ENCODE peak calls at places on chromosomes 2 and 18, in eight cellular contexts. U is naive thymus-derived CD4-positive, alpha-beta T cell; W is lower lobe of right lung; G is GM23248; E is fibroblast of lung; A is stomach; H is right atrium auricular region; I is uterus. M is an unnamed sample.
A peak's percentile ranks its signal among the peaks of the same experiment; 100 is the strongest.

GRCh38 chr2:105294046-105294445 is 35.5 kb downstream of the TGFBRAP1 start:
- DNase-seq in U (no peak), W (no peak), G (no peak), E (peak; percentile 5), A (no peak), H (no peak), I (no peak), M (no peak)

GRCh38 chr2:67516358-67516757 is 119.2 kb downstream of the ETAA1 start:
- DNase-seq in U (no peak), W (no peak), G (no peak), E (no peak), A (no peak), H (no peak), I (no peak), M (no peak)

GRCh38 chr2:223588251-223588650 is 13.9 kb downstream of the SCG2 start:
- DNase-seq in U (no peak), W (no peak), G (no peak), E (no peak), A (no peak), H (no peak), I (no peak), M (no peak)

GRCh38 chr2:186648130-186648529 is 45.7 kb upstream of the FAM171B start:
- DNase-seq in U (no peak), W (no peak), G (peak; percentile 12), E (peak; percentile 52), A (no peak), H (no peak), I (no peak), M (no peak)

GRCh38 chr2:97849881-97850540 is 136.6 kb downstream of the ZAP70 start:
- DNase-seq in U (no peak), W (no peak), G (peak; percentile 9), E (peak; percentile 74), A (no peak), H (no peak), I (no peak), M (no peak)

GRCh38 chr2:85725451-85725850 is 28.3 kb upstream of the ATOH8 start:
- DNase-seq in U (no peak), W (no peak), G (no peak), E (no peak), A (no peak), H (no peak), I (no peak), M (no peak)

GRCh38 chr2:47520825-47521665 is 118.1 kb downstream of the MSH2 start:
- DNase-seq in U (peak; percentile 72), W (peak; percentile 68), G (peak; percentile 75), E (peak; percentile 74), A (peak; percentile 46), H (no peak), I (peak; percentile 34), M (no peak)

GRCh38 chr18:3254725-3255124 is 7.1 kb downstream of the MYL12A start:
- DNase-seq in U (no peak), W (no peak), G (no peak), E (no peak), A (no peak), H (no peak), I (no peak), M (no peak)

GRCh38 chr2:182942756-182943155 is 76.3 kb upstream of the FRZB start:
- DNase-seq in U (no peak), W (no peak), G (no peak), E (no peak), A (no peak), H (no peak), I (no peak), M (no peak)

GRCh38 chr2:230794472-230794871 is 70.3 kb upstream of the ITM2C start:
- DNase-seq in U (no peak), W (no peak), G (no peak), E (peak; percentile 52), A (no peak), H (no peak), I (no peak), M (no peak)

GRCh38 chr2:105388971-105389381 is 9.9 kb downstream of the FHL2 start:
- DNase-seq in U (no peak), W (no peak), G (peak; percentile 85), E (peak; percentile 99), A (no peak), H (no peak), I (no peak), M (peak; percentile 91)

GRCh38 chr2:223101340-223102039 is 49.5 kb downstream of the KCNE4 start:
- DNase-seq in U (no peak), W (no peak), G (peak; percentile 57), E (peak; percentile 40), A (peak; percentile 41), H (no peak), I (no peak), M (no peak)

GRCh38 chr2:217944366-217944765 is 58.4 kb downstream of the TNS1 start:
- DNase-seq in U (no peak), W (no peak), G (no peak), E (no peak), A (no peak), H (no peak), I (no peak), M (no peak)

GRCh38 chr2:3468296-3468988 is 50.9 kb downstream of the ADI1 start:
- DNase-seq in U (no peak), W (peak; percentile 22), G (no peak), E (no peak), A (no peak), H (no peak), I (no peak), M (no peak)
- H3K27ac ChIP-seq in U (no peak overlapping the region), W (no peak overlapping the region), G (no peak overlapping the region), E (no peak overlapping the region), A (peak overlapping the region; percentile 81), H (peak overlapping the region; percentile 90), I (peak overlapping the region; percentile 89), M (peak overlapping the region; percentile 11)

GRCh38 chr2:176134045-176134444 is 4.5 kb downstream of the HOXD8 start:
- DNase-seq in U (no peak), W (no peak), G (no peak), E (no peak), A (no peak), H (no peak), I (no peak), M (no peak)

GRCh38 chr2:176131617-176132396 is 2.3 kb downstream of the HOXD8 start:
- DNase-seq in U (no peak), W (no peak), G (no peak), E (no peak), A (no peak), H (no peak), I (no peak), M (no peak)

GRCh38 chr2:176134978-176135575 is 5.6 kb downstream of the HOXD8 start:
- DNase-seq in U (no peak), W (no peak), G (peak; percentile 54), E (no peak), A (no peak), H (no peak), I (peak; percentile 66), M (no peak)

GRCh38 chr2:176132397-176133086 is 3.0 kb downstream of the HOXD8 start:
- DNase-seq in U (no peak), W (no peak), G (peak; percentile 92), E (no peak), A (no peak), H (no peak), I (peak; percentile 53), M (no peak)

GRCh38 chr2:176133366-176133765 is 3.9 kb downstream of the HOXD8 start:
- DNase-seq in U (no peak), W (no peak), G (no peak), E (no peak), A (no peak), H (no peak), I (peak; percentile 56), M (no peak)
- H3K4me3 ChIP-seq in U (no peak overlapping the region), W (no peak overlapping the region), G (peak overlapping the region; percentile 90), E (no peak overlapping the region), A (no peak overlapping the region), H (no peak overlapping the region), I (peak overlapping the region; percentile 62), M (no peak overlapping the region)

GRCh38 chr2:206163251-206163880 is 3.7 kb downstream of the EEF1B2 start:
- DNase-seq in U (no peak), W (no peak), G (peak; percentile 11), E (peak; percentile 5), A (no peak), H (no peak), I (no peak), M (no peak)

GRCh38 chr2:206160124-206160806 is 570 bp downstream of the EEF1B2 start:
- DNase-seq in U (no peak), W (no peak), G (peak; percentile 80), E (no peak), A (peak; percentile 63), H (no peak), I (no peak), M (no peak)

GRCh38 chr2:206158563-206159345 is 490 bp downstream of the NDUFS1 start:
- DNase-seq in U (no peak), W (no peak), G (peak; percentile 66), E (peak; percentile 42), A (no peak), H (no peak), I (no peak), M (no peak)

GRCh38 chr2:206159346-206160123 is at the start of the genes EEF1B2 and NDUFS1:
- DNase-seq in U (peak; percentile 97), W (peak; percentile 98), G (peak; percentile 100), E (peak; percentile 98), A (peak; percentile 98), H (peak; percentile 97), I (peak; percentile 97), M (peak; percentile 95)

DNA sequence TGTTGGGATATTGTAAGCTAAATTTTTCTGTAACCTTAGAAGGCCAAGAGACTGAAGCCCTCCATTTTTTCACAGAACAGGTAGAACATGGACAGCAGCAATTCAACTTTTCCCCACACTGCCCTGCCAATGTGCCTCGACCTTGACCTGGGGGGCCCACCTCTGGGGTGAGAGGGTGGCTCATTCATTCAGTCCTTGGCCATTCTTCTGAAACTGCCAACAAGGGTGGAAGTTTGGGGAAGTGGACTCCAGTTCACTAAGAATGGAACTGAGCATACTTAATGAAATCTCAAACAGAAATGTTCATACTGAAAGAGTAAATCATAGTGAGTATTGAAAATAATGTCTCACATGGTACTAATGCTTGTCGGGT is 1.1 kb downstream of the EEF1B2 start:
- DNase-seq in U (no peak), W (no peak), G (peak; percentile 6), E (no peak), A (no peak), H (no peak), I (no peak), M (no peak)
- H3K27ac ChIP-seq in U (peak overlapping the region; percentile 96), W (peak overlapping the region; percentile 90), G (peak overlapping the region; percentile 92), E (no peak overlapping the region), A (peak overlapping the region; percentile 90), H (no peak overlapping the region), I (no peak overlapping the region), M (no peak overlapping the region)

GRCh38 chr2:9263388-9263787 is 56.8 kb downstream of the ASAP2 start:
- DNase-seq in U (no peak), W (no peak), G (peak; percentile 54), E (no peak), A (no peak), H (no peak), I (no peak), M (no peak)
- H3K4me3 ChIP-seq in U (no peak overlapping the region), W (no peak overlapping the region), G (peak overlapping the region; percentile 36), E (no peak overlapping the region), A (no peak overlapping the region), H (peak overlapping the region; percentile 5), I (no peak overlapping the region), M (no peak overlapping the region)

GRCh38 chr2:232476045-232476444 is 11.6 kb downstream of the ECEL1 start:
- DNase-seq in U (no peak), W (peak; percentile 11), G (no peak), E (no peak), A (no peak), H (no peak), I (no peak), M (no peak)
- H3K27ac ChIP-seq in U (no peak overlapping the region), W (no peak overlapping the region), G (no peak overlapping the region), E (no peak overlapping the region), A (no peak overlapping the region), H (no peak overlapping the region), I (no peak overlapping the region), M (no peak overlapping the region)